ENCODE peak calls at places on chromosomes 6 and 20, in nine cellular contexts. Y is heart left ventricle, Q is Peyer's patch, J is ovary, B is HepG2, M is cardiac muscle cell, G is WERI-Rb-1, I is suprapubic skin, T is MM.1S. H is an unnamed sample.
A peak's percentile ranks its signal among the peaks of the same experiment; 100 is the strongest.

GRCh38 chr6:48087448-48087847 is 23.5 kb downstream of the PTCHD4 start:
- DNase-seq in Y (no peak), Q (no peak), J (no peak), B (no peak), M (peak; percentile 71), G (no peak), I (no peak), T (no peak), H (no peak)

GRCh38 chr6:84278311-84278710 is 50.9 kb upstream of the CEP162 start:
- DNase-seq in Y (no peak), Q (no peak), J (no peak), B (no peak), M (peak; percentile 46), G (no peak), I (no peak), T (no peak), H (no peak)

GRCh38 chr20:25313608-25314007 is 65.7 kb downstream of the PYGB start:
- DNase-seq in Y (no peak), Q (no peak), J (no peak), B (no peak), M (no peak), G (no peak), I (no peak), T (peak; percentile 20), H (no peak)

GRCh38 chr6:2485116-2485515 is 239.7 kb upstream of the GMDS start:
- DNase-seq in Y (no peak), Q (no peak), J (no peak), B (no peak), M (no peak), G (no peak), I (no peak), T (no peak), H (no peak)

GRCh38 chr6:156777866-156778614 is 862 bp downstream of the ARID1B start:
- DNase-seq in Y (peak; percentile 64), Q (peak; percentile 77), J (peak; percentile 56), B (peak; percentile 25), M (peak; percentile 64), G (peak; percentile 57), I (no peak), T (peak; percentile 15), H (peak; percentile 82)

GRCh38 chr20:19781235-19781634 is 23.2 kb downstream of the RIN2 start:
- DNase-seq in Y (no peak), Q (no peak), J (no peak), B (no peak), M (no peak), G (no peak), I (no peak), T (no peak), H (no peak)

GRCh38 chr20:20292472-20292871 is 75.4 kb upstream of the INSM1 start:
- DNase-seq in Y (no peak), Q (no peak), J (no peak), B (no peak), M (no peak), G (no peak), I (no peak), T (no peak), H (peak; percentile 45)

GRCh38 chr20:41572010-41572572 is 46.1 kb downstream of the CHD6 start:
- DNase-seq in Y (no peak), Q (no peak), J (no peak), B (no peak), M (peak; percentile 24), G (no peak), I (no peak), T (no peak), H (no peak)

GRCh38 chr6:99550046-99550445 is 18.4 kb downstream of the CCNC start:
- DNase-seq in Y (no peak), Q (no peak), J (no peak), B (no peak), M (no peak), G (no peak), I (no peak), T (no peak), H (no peak)

GRCh38 chr6:99547526-99547925 is 20.9 kb downstream of the CCNC start:
- DNase-seq in Y (no peak), Q (no peak), J (no peak), B (no peak), M (no peak), G (no peak), I (no peak), T (no peak), H (no peak)

GRCh38 chr6:99548706-99549105 is 19.8 kb downstream of the CCNC start:
- DNase-seq in Y (no peak), Q (no peak), J (no peak), B (no peak), M (no peak), G (no peak), I (no peak), T (no peak), H (no peak)

GRCh38 chr6:99543968-99544367 is 24.5 kb downstream of the CCNC start:
- DNase-seq in Y (no peak), Q (no peak), J (no peak), B (no peak), M (no peak), G (no peak), I (no peak), T (no peak), H (no peak)

DNA sequence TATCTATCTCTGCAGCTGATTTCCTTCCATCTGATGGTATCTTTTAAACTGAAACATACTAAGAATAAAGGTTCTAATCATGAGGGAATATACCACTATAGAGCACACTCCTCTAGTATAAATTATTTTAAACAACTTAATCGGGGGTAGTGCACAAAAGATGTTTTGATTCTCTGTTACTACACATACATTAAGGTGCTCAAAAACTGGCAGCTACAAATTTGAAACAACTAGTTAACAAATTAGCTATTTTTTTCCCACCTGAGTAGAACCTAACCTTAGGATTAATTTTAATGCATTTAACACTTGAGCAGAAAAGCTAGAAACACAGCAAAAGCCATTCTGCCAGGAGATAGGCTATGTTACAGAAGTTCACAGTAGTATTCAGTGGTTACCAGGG is 23.0 kb downstream of the CCNC start:
- DNase-seq in Y (no peak), Q (no peak), J (no peak), B (no peak), M (no peak), G (no peak), I (no peak), T (no peak), H (no peak)
- H3K36me3 ChIP-seq in Y (no peaks in the 10 kb centered on the region), Q (no peaks in the 10 kb centered on the region), J (no peaks in the 10 kb centered on the region), B (peaks cover 70% of the 10 kb centered on the region), M (peaks cover 57% of the 10 kb centered on the region), G (peaks cover 48% of the 10 kb centered on the region), I (peaks cover 54% of the 10 kb centered on the region), T (peaks cover 7% of the 10 kb centered on the region), H (peaks cover 3% of the 10 kb centered on the region)

DNA sequence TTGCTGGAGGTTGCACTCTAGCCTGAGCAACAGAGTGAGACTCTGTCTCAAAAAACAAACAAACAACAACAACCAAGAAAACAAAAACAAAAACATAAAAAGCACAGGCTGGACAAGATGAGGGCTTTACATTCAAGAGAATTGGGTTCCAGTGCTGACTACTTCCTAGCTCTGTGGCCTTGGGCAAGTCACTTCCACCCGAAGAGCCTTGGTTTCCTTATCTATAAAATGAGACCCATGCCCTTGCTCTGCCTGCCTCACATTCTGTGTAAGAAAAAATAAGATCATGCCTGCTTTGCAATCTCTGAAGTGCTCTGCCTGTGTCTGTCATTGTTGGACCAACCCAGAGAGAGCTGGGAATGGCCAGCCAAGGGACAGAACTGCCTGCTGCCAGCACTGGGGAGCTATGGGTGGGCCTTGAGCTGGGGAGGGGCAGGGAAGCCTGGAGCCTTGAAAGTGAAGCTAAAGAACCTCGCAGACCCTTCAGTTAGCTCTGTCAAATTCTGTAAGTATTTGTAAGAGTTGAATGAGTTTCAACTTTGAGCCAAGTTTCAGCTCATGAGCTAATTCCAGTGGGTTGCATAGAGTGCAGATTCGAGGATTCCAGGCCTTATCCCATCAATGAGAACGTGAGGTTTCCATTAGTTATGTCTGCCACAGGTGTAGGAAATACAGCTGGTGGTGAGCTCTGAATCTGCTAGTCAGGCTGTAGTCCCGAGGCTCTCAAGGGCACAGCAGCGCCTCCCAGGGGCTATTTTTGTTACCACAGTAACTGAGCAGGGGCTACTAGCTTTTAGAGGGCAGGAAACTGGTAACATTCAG is 93.2 kb downstream of the DLGAP4 start:
- DNase-seq in Y (no peak), Q (no peak), J (no peak), B (peak; percentile 88), M (peak; percentile 35), G (peak; percentile 86), I (no peak), T (peak; percentile 79), H (no peak)
- H3K4me3 ChIP-seq in Y (no peak overlapping the region), Q (no peak overlapping the region), J (no peak overlapping the region), B (no peak overlapping the region), M (no peak overlapping the region), G (no peak overlapping the region), I (no peak overlapping the region), T (peak overlapping the region; percentile 46), H (no peak overlapping the region)

GRCh38 chr20:54056762-54057639 is 13.4 kb downstream of the BCAS1 start:
- DNase-seq in Y (no peak), Q (no peak), J (no peak), B (no peak), M (no peak), G (no peak), I (no peak), T (no peak), H (no peak)
- TF ChIP-seq CTCF in Y (no peak), Q (no peak), J (no peak), B (no peak), M (no peak), G (no peak), I (no peak), T (peak; percentile 31), H (no peak)

GRCh38 chr20:57654363-57654997 is 34.3 kb upstream of the ZBP1 start:
- DNase-seq in Y (peak; percentile 46), Q (peak; percentile 61), J (peak; percentile 41), B (peak; percentile 42), M (peak; percentile 73), G (peak; percentile 56), I (peak; percentile 70), T (peak; percentile 60), H (no peak)

GRCh38 chr20:57653910-57654309 is 33.7 kb upstream of the ZBP1 start:
- DNase-seq in Y (peak; percentile 9), Q (no peak), J (peak; percentile 4), B (no peak), M (no peak), G (no peak), I (peak; percentile 55), T (no peak), H (no peak)

GRCh38 chr20:57656252-57656820 is 36.1 kb upstream of the ZBP1 start:
- DNase-seq in Y (peak; percentile 18), Q (peak; percentile 24), J (peak; percentile 6), B (no peak), M (no peak), G (no peak), I (peak; percentile 80), T (no peak), H (no peak)

GRCh38 chr20:57655812-57656161 is 35.6 kb upstream of the ZBP1 start:
- DNase-seq in Y (peak; percentile 12), Q (no peak), J (no peak), B (no peak), M (no peak), G (no peak), I (peak; percentile 65), T (no peak), H (no peak)

DNA sequence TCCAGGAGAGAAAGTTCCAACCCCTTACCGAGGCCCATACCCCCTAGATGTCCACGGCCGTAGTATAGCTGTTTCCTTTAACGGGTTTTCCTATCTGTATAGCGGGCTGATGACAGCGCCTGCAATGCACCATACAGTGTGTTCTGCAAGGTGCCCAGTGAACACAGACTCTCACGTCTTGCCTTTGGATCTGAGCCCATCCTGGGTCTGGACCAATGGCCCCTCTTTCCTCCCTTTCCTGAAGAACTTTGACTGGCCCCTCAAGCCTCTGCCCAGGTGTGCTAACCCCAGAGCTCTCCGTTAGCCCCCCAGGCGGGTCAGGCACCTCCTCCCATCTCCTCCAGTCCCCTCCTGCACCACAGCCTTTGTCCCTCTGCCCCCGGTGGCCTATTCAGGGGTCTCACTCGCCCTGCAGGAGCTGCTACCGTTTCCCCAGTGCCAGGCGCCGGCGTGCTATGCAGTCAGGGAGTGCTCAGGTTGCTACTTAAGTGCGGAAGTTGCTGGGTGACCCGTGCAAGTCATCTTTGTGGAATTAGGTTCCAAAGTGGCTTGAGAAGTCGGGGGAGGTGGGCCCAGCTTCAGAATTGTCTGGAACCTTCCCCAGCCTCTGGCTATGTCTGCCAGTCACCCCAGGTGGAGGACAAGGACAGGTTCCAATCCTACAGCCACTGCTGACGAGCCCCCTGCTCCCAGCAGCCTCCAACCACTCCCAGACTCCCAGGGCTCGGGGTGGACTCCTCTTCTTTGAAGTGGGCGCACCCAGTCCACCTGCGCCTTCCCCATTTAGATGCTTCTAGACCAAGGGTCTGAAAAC is 35.0 kb upstream of the ZBP1 start:
- DNase-seq in Y (peak; percentile 16), Q (peak; percentile 36), J (peak; percentile 9), B (no peak), M (no peak), G (peak; percentile 7), I (peak; percentile 57), T (no peak), H (no peak)
- H3K36me3 ChIP-seq in Y (no peaks in the 10 kb centered on the region), Q (no peaks in the 10 kb centered on the region), J (no peaks in the 10 kb centered on the region), B (no peaks in the 10 kb centered on the region), M (no peaks in the 10 kb centered on the region), G (peaks cover 20% of the 10 kb centered on the region), I (peaks cover 55% of the 10 kb centered on the region), T (no peaks in the 10 kb centered on the region), H (no peaks in the 10 kb centered on the region)

H was measured in GM06990.